ENCODE peak calls at places on chromosomes 5 and 9, in eight cellular contexts. R is fibroblast of gingiva, X is mucosa of gallbladder, A is endothelial cell of umbilical vein, I is caudate nucleus, B is type B pancreatic cell, H is putamen, O is HCEC 1CT. Z is an unnamed sample.

GRCh38 chr9:104961238-104961637 is 33.3 kb upstream of the ABCA1 start:
- DNase-seq in R (no peak), X (no peak), A (peak; percentile 49), I (no peak), B (no peak), H (no peak), O (peak; percentile 78), Z (no peak)

GRCh38 chr5:41199660-41200059 is 13.7 kb downstream of the C6 start:
- DNase-seq in R (no peak), X (no peak), A (no peak), I (no peak), B (no peak), H (no peak), O (no peak), Z (no peak)

GRCh38 chr5:12320331-12320730 is 416.1 kb upstream of the CTNND2 start:
- DNase-seq in R (no peak), X (no peak), A (no peak), I (no peak), B (no peak), H (no peak), O (no peak), Z (no peak)

GRCh38 chr5:173884402-173885053 is 3.6 kb upstream of the CPEB4 start:
- DNase-seq in R (no peak), X (peak; percentile 53), A (no peak), I (no peak), B (no peak), H (no peak), O (no peak), Z (no peak)

GRCh38 chr9:138043411-138044345 is 166.1 kb downstream of the CACNA1B start:
- DNase-seq in R (no peak), X (no peak), A (no peak), I (no peak), B (peak; percentile 67), H (no peak), O (no peak), Z (no peak)

GRCh38 chr5:119022017-119022745 is 33.8 kb upstream of the DTWD2 start:
- DNase-seq in R (peak; percentile 48), X (no peak), A (peak; percentile 58), I (no peak), B (no peak), H (peak; percentile 13), O (peak; percentile 54), Z (peak; percentile 49)

GRCh38 chr5:158423623-158424200 is 564.8 kb upstream of the CLINT1 start:
- DNase-seq in R (peak; percentile 90), X (no peak), A (peak; percentile 81), I (no peak), B (no peak), H (no peak), O (no peak), Z (no peak)

GRCh38 chr5:159724283-159724682 is 192.0 kb upstream of the ADRA1B start:
- DNase-seq in R (no peak), X (no peak), A (no peak), I (no peak), B (no peak), H (no peak), O (no peak), Z (no peak)

GRCh38 chr5:157266286-157267007 is 524 bp downstream of the CYFIP2 start:
- DNase-seq in R (no peak), X (no peak), A (peak; percentile 6), I (no peak), B (no peak), H (no peak), O (no peak), Z (no peak)

GRCh38 chr9:132411091-132411508 is 1.1 kb downstream of the CFAP77 start:
- DNase-seq in R (no peak), X (peak; percentile 34), A (peak; percentile 32), I (no peak), B (peak; percentile 74), H (no peak), O (no peak), Z (no peak)

GRCh38 chr5:91345466-91345865 is 37.7 kb downstream of the ARRDC3 start:
- DNase-seq in R (peak; percentile 23), X (no peak), A (no peak), I (no peak), B (no peak), H (no peak), O (no peak), Z (no peak)

GRCh38 chr5:173025651-173026050 is 30.5 kb upstream of the CREBRF start:
- DNase-seq in R (no peak), X (no peak), A (no peak), I (no peak), B (no peak), H (no peak), O (no peak), Z (no peak)

GRCh38 chr5:13382232-13382631 is 562.3 kb downstream of the DNAH5 start:
- DNase-seq in R (no peak), X (no peak), A (no peak), I (no peak), B (no peak), H (no peak), O (no peak), Z (no peak)